ENCODE peak calls at places on chromosomes 4 and X, in four cellular contexts. X is mesenchymal stem cell, H is ovary, T is A549. K is an unnamed sample.

GRCh38 chrX:153416781-153417180 is 5.5 kb downstream of the ZFP92 start:
- DNase-seq in T (no peak), H (no peak), X (no peak), K (no peak)

GRCh38 chrX:113400193-113400704 is 559.6 kb upstream of the AMOT start:
- DNase-seq in H (no peak), X (no peak), T (no peak), K (no peak)

GRCh38 chrX:57282568-57282967 is 3.9 kb upstream of the FAAH2 start:
- DNase-seq in X (no peak), H (no peak), T (peak), K (no peak)

GRCh38 chr4:150236626-150237025 is 158.4 kb downstream of the DCLK2 start:
- DNase-seq in X (peak), H (no peak), T (peak), K (no peak)

GRCh38 chr4:79620627-79621026 is 212.6 kb upstream of the GK2 start:
- DNase-seq in T (no peak), X (no peak), H (no peak), K (no peak)

GRCh38 chrX:11792461-11793421 is 34.7 kb downstream of the MSL3 start:
- DNase-seq in X (no peak), T (peak), H (no peak), K (no peak)

GRCh38 chrX:51641421-51642021 is 22.8 kb upstream of the CENPVL3 start:
- DNase-seq in H (no peak), X (peak), T (peak), K (no peak)

GRCh38 chr4:182552948-182553347 is 309.7 kb downstream of the TENM3 start:
- DNase-seq in H (no peak), X (no peak), T (no peak), K (no peak)

GRCh38 chr4:99824070-99824599 is 7.5 kb downstream of the DAPP1 start:
- DNase-seq in X (no peak), T (no peak), H (no peak), K (no peak)

GRCh38 chr4:6940744-6941137 is 31.1 kb downstream of the TBC1D14 start:
- DNase-seq in H (no peak), T (no peak), X (no peak), K (no peak)

GRCh38 chr4:30938956-30939528 is 218.9 kb downstream of the PCDH7 start:
- DNase-seq in H (no peak), T (no peak), X (no peak), K (no peak)

GRCh38 chrX:2819345-2820130 is 9.2 kb upstream of the GYG2 start:
- DNase-seq in T (peak), X (peak), H (no peak), K (no peak)

GRCh38 chr4:129545599-129546278 is 449.8 kb downstream of the C4orf33 start:
- DNase-seq in T (peak), X (no peak), H (no peak), K (peak)

GRCh38 chr4:137922721-137923120 is 319.4 kb downstream of the SLC7A11 start:
- DNase-seq in X (no peak), H (no peak), T (no peak), K (no peak)

GRCh38 chr4:175035907-175036306 is 117.7 kb downstream of the ADAM29 start:
- DNase-seq in H (no peak), X (peak), T (no peak), K (no peak)

GRCh38 chrX:107117993-107118321 is 665 bp downstream of the RBM41 start:
- DNase-seq in H (no peak), X (peak), T (no peak), K (no peak)

GRCh38 chr4:105014242-105015031 is 132.2 kb upstream of the TET2 start:
- DNase-seq in H (no peak), T (no peak), X (no peak), K (no peak)

GRCh38 chr4:128303986-128304385 is 16.4 kb upstream of the PGRMC2 start:
- DNase-seq in H (no peak), T (no peak), X (no peak), K (no peak)

GRCh38 chr4:73011629-73011985 is 57.9 kb downstream of the COX18 start:
- DNase-seq in H (no peak), T (no peak), X (no peak), K (no peak)

GRCh38 chr4:70518716-70519115 is 347 bp downstream of the AMTN start:
- DNase-seq in X (no peak), H (no peak), T (no peak), K (no peak)

GRCh38 chr4:78057135-78057599 is at the start of gene FRAS1:
- DNase-seq in T (peak), X (peak), H (peak), K (peak)

GRCh38 chrX:110004210-110004609 is 1.3 kb downstream of the TMEM164 start:
- DNase-seq in X (no peak), H (no peak), T (peak), K (peak)

GRCh38 chrX:69136546-69137331 is 28.5 kb downstream of the PJA1 start:
- DNase-seq in H (peak), T (no peak), X (peak), K (peak)

GRCh38 chr4:148881860-148882643 is 439.8 kb upstream of the NR3C2 start:
- DNase-seq in X (no peak), T (no peak), H (no peak), K (no peak)

GRCh38 chr4:107991945-107992625 is 2.4 kb downstream of the HADH start:
- DNase-seq in X (peak), H (no peak), T (no peak), K (no peak)

GRCh38 chrX:51496501-51497291 is at the start of gene NUDT11:
- DNase-seq in H (peak), X (peak), T (peak), K (peak)

GRCh38 chr4:13173974-13174373 is 310.2 kb downstream of the RAB28 start:
- DNase-seq in X (no peak), H (no peak), T (no peak), K (peak)

GRCh38 chr4:77994194-77994721 is 62.9 kb upstream of the FRAS1 start:
- DNase-seq in H (no peak), T (peak), X (peak), K (peak)

GRCh38 chrX:24298191-24298590 is 15.7 kb downstream of the SUPT20HL2 start:
- DNase-seq in T (peak), H (no peak), X (peak), K (no peak)

GRCh38 chr4:6252051-6252450 is 17.6 kb upstream of the WFS1 start:
- DNase-seq in T (no peak), H (no peak), X (no peak), K (no peak)

GRCh38 chr4:170008376-170008775 is 17.8 kb downstream of the MFAP3L start:
- DNase-seq in H (no peak), X (no peak), T (peak), K (no peak)

GRCh38 chr4:107997001-107997788 is 7.5 kb downstream of the HADH start:
- DNase-seq in X (peak), T (no peak), H (no peak), K (no peak)

GRCh38 chr4:121304843-121305348 is 75.9 kb downstream of the QRFPR start:
- DNase-seq in H (no peak), T (no peak), X (no peak), K (no peak)

GRCh38 chrX:112067601-112068000 is 15.0 kb downstream of the TRPC5 start:
- DNase-seq in H (no peak), T (no peak), X (no peak), K (no peak)

GRCh38 chr4:122997463-122998101 is 75.2 kb upstream of the NUDT6 start:
- DNase-seq in T (no peak), X (peak), H (no peak), K (no peak)

GRCh38 chrX:33211356-33212254 is at the start of gene DMD:
- DNase-seq in X (peak), H (peak), T (no peak), K (peak)

GRCh38 chr4:74365761-74366160 is 816 bp downstream of the EREG start:
- DNase-seq in X (peak), H (no peak), T (no peak), K (peak)

GRCh38 chr4:81722229-81722900 is 250.7 kb upstream of the RASGEF1B start:
- DNase-seq in X (no peak), H (no peak), T (no peak), K (no peak)

GRCh38 chr4:132180020-132180427 is 969.1 kb upstream of the PCDH10 start:
- DNase-seq in X (peak), H (no peak), T (no peak), K (no peak)

GRCh38 chrX:102711872-102712215 is 404 bp upstream of the GPRASP2 start:
- DNase-seq in H (peak), T (no peak), X (no peak), K (no peak)

GRCh38 chrX:102712216-102712966 is at the start of gene GPRASP2:
- DNase-seq in X (peak), H (peak), T (peak), K (peak)

GRCh38 chrX:102714994-102715393 is 2.7 kb downstream of the GPRASP2 start:
- DNase-seq in X (no peak), T (no peak), H (no peak), K (no peak)

GRCh38 chrX:102715967-102716366 is 3.7 kb downstream of the GPRASP2 start:
- DNase-seq in T (no peak), H (no peak), X (no peak), K (no peak)

DNA sequence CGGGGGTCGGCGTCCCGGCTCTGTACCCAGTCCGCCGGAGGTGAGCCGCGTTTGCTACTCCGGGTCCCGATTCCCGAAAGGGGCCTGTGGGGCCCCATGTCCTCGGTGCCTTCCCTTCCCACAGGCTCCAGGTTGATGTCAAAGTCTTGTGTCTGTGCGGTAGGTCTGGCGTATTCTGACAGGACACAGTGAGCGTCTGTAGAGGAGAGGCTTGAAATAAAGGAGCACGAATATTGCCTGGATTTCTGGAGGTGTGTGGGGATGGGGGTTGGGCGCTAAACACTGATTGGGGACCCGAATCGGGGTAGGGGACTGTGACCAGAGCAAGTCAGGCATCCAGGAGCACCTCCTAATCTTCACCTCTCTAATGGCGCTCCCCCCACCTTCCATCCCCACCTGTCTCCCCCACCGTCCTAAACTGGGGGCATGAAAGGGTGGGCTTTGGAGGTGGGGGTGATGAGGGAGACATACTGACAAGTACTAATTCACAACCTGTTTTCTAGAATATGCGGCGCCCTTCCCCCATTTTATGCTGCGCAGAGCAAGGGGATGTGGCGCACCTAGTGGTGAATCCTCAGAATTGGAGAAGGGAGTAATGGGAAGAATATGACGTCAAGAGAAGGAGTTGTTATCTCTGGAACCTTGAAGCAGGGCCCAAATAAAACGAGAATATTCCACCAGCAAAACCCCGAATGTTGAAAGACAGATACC is 874 bp downstream of the GPRASP2 start:
- DNase-seq in X (peak), T (peak), H (peak), K (peak)
- H3K27ac ChIP-seq in X (no peak), T (peak), H (peak), K (peak)

GRCh38 chrX:49704692-49705404 is 9.1 kb upstream of the PAGE1 start:
- DNase-seq in H (no peak), X (no peak), T (no peak), K (no peak)
- H3K27ac ChIP-seq in H (no peak), X (no peak), T (no peak), K (no peak)

DNA sequence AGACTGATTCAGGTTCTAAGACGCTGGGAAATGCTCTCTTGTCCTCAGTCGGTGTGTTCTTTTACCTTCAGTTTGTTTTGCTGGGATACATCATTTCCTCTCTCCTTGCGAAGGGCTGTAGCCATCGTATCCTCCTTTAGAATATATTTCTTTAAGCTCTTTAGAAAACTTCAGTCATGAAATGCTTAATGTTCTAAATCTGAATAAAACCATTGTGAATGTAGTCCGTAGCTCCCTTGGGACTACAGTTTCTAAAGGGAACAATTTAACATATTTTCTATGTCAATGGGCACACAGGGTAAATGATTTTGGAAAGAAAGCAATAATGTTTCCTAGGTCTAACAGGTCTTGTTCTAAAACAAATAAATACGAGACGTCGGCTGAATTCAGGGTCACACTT is 40.6 kb downstream of the STOX2 start:
- DNase-seq in T (no peak), X (no peak), H (no peak), K (no peak)
- H3K27ac ChIP-seq in T (no peak), X (no peak), H (no peak), K (no peak)

GRCh38 chrX:29553542-29553941 is 661.8 kb upstream of the MAGEB2 start:
- DNase-seq in T (no peak), X (no peak), H (no peak), K (no peak)
- H3K27ac ChIP-seq in T (no peak), X (no peak), H (no peak), K (no peak)

GRCh38 chr4:911871-912490 is 20.1 kb downstream of the GAK start:
- DNase-seq in T (no peak), H (no peak), X (no peak), K (no peak)

GRCh38 chr4:910366-911091 is 21.6 kb downstream of the GAK start:
- DNase-seq in H (no peak), T (no peak), X (no peak), K (no peak)

GRCh38 chr4:909821-910220 is 22.3 kb downstream of the GAK start:
- DNase-seq in X (no peak), T (no peak), H (no peak), K (no peak)

GRCh38 chr4:912548-913279 is 19.4 kb downstream of the GAK start:
- DNase-seq in T (no peak), X (no peak), H (no peak), K (no peak)

GRCh38 chr4:911221-911751 is 20.8 kb downstream of the GAK start:
- DNase-seq in H (no peak), X (no peak), T (no peak), K (no peak)
- H3K27ac ChIP-seq in H (no peak), X (no peak), T (no peak), K (no peak)

GRCh38 chr4:1012031-1012739 is 759 bp downstream of the FGFRL1 start:
- DNase-seq in T (peak), H (peak), X (peak), K (peak)

GRCh38 chr4:1013225-1014073 is 2.0 kb downstream of the FGFRL1 start:
- DNase-seq in X (no peak), T (no peak), H (no peak), K (no peak)

GRCh38 chr4:1015179-1015578 is 3.8 kb downstream of the FGFRL1 start:
- DNase-seq in H (no peak), X (no peak), T (no peak), K (no peak)

GRCh38 chr4:1015746-1016145 is 4.3 kb downstream of the FGFRL1 start:
- DNase-seq in H (no peak), T (no peak), X (no peak), K (no peak)

DNA sequence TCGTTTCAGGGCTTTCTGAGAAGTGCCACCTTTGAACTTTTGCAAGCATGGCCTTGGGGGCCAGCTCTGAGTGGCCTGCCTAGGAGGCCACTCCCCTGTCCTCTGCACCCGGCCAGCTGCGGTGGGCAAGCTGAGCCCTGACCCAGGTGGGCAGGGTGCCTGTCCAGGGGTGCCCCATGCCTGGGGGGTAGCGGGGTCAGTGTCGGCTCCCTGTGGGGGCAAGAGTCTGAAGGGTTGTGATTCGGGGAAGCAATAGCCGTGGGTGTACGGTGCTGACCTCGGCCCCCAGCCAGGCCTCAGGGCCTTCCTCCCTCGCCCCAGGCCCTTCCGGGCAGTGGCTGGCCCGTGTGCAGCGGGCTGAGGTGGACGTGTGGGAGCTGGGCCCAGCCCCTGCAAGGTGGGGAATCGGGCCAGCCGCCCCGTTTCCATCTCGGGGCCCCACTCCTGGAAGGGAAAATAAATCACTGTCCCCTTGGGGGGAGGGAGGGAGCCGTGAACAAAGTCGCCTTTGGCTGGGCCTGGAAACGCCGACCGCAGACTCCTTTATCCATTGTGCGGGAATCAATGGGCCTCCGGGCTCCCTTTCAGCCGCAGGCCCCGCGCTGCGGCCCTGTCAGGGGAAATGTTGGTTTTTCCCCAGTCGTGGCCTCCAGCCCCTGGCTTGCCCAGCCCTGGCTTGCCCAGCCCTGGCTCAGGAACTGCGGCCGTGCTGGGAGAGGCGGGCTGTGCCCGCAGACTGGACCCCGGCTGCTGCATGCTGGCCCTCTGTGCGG is 3.2 kb downstream of the FGFRL1 start:
- DNase-seq in H (no peak), T (no peak), X (no peak), K (no peak)
- H3K27ac ChIP-seq in H (no peak), T (no peak), X (no peak), K (no peak)

GRCh38 chrX:105051364-105051763 is 169.1 kb downstream of the TEX13A start:
- DNase-seq in T (no peak), X (no peak), H (no peak), K (no peak)
- H3K27ac ChIP-seq in T (no peak), X (no peak), H (no peak), K (no peak)

DNA sequence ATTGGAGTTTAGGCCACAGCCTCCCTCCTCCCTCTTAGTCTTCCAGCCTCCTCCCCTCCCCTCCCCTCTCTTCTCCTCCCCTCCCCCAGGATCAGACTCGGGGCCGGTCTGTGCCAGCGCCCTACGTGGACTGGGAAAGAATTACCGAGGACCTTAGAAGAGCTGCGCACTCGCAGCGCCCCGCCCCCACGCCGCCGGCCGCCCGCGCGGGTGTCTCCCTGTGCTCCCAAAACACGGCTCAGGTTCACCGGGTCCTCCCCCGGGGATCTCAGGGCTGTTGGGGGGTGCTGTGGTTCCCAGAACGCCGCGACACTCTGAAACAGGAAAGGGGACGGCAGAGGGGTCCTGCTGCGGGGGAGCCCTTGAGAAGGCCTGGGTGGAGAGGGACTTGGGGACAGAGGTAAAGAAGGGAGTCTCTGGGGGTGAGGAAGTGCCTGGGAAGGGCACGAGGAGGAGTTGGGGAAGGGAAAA is 122.2 kb upstream of the TBL1X start:
- DNase-seq in T (peak), H (peak), X (peak), K (peak)
- H3K27ac ChIP-seq in T (peak), H (no peak), X (no peak), K (no peak)